ENCODE peak calls at places on chromosomes 5 and 9, in six cellular contexts. X is trophoblast cell, S is IMR-90, V is mesendoderm, M is H1, T is neuronal stem cell. J is an unnamed sample.

GRCh38 chr9:123548749-123549545 is 192.9 kb downstream of the CRB2 start:
- DNase-seq in X (peak), S (no peak), V (no peak), M (no peak), T (no peak), J (peak)

GRCh38 chr9:14924821-14925220 is 14.6 kb upstream of the FREM1 start:
- DNase-seq in X (peak), S (peak), V (no peak), M (no peak), T (no peak), J (peak)

GRCh38 chr9:127664678-127665507 is 41.9 kb upstream of the CFAP157 start:
- DNase-seq in X (no peak), S (peak), V (no peak), M (no peak), T (no peak), J (no peak)

GRCh38 chr9:130110166-130110565 is 56.5 kb downstream of the GPR107 start:
- DNase-seq in X (no peak), S (no peak), V (peak), M (no peak), T (no peak), J (no peak)

GRCh38 chr5:28328691-28329090 is 1290.3 kb upstream of the CDH9 start:
- DNase-seq in X (no peak), S (no peak), V (no peak), M (no peak), T (no peak), J (no peak)

GRCh38 chr5:149775785-149776184 is 45.7 kb downstream of the PPARGC1B start:
- DNase-seq in X (no peak), S (no peak), V (peak), M (no peak), T (no peak), J (no peak)

GRCh38 chr9:6243746-6244145 is 28.1 kb downstream of the IL33 start:
- DNase-seq in X (no peak), S (peak), V (no peak), M (no peak), T (no peak), J (no peak)

GRCh38 chr9:77469515-77470197 is 178.5 kb downstream of the GNA14 start:
- DNase-seq in X (no peak), S (no peak), V (no peak), M (no peak), T (no peak), J (no peak)

GRCh38 chr9:34479316-34479865 is 20.8 kb downstream of the DNAI1 start:
- DNase-seq in X (no peak), S (no peak), V (no peak), M (no peak), T (no peak), J (no peak)

GRCh38 chr5:63570752-63571151 is 391.5 kb downstream of the HTR1A start:
- DNase-seq in X (no peak), S (no peak), V (no peak), M (no peak), T (no peak), J (no peak)

GRCh38 chr5:122311888-122312669 is at the start of gene SNCAIP:
- DNase-seq in X (peak), S (peak), V (peak), M (no peak), T (peak), J (peak)

GRCh38 chr9:113154471-113154870 is 3.7 kb downstream of the SLC31A2 start:
- DNase-seq in X (peak), S (peak), V (no peak), M (no peak), T (no peak), J (peak)

GRCh38 chr5:116209166-116209565 is 124.3 kb downstream of the COMMD10 start:
- DNase-seq in X (no peak), S (no peak), V (no peak), M (no peak), T (no peak), J (no peak)

GRCh38 chr5:55671975-55672374 is 40.1 kb downstream of the SLC38A9 start:
- DNase-seq in X (no peak), S (no peak), V (no peak), M (no peak), T (no peak), J (no peak)

GRCh38 chr5:2124434-2124833 is 241.7 kb upstream of the IRX4 start:
- DNase-seq in X (no peak), S (no peak), V (no peak), M (no peak), T (no peak), J (no peak)

GRCh38 chr9:73348485-73348884 is 196.8 kb downstream of the ANXA1 start:
- DNase-seq in X (no peak), S (no peak), V (peak), M (no peak), T (peak), J (peak)

GRCh38 chr5:159682623-159683022 is 233.7 kb upstream of the ADRA1B start:
- DNase-seq in X (no peak), S (no peak), V (peak), M (no peak), T (no peak), J (no peak)

GRCh38 chr5:32276173-32276853 is 36.4 kb downstream of the MTMR12 start:
- DNase-seq in X (no peak), S (peak), V (peak), M (peak), T (no peak), J (peak)

DNA sequence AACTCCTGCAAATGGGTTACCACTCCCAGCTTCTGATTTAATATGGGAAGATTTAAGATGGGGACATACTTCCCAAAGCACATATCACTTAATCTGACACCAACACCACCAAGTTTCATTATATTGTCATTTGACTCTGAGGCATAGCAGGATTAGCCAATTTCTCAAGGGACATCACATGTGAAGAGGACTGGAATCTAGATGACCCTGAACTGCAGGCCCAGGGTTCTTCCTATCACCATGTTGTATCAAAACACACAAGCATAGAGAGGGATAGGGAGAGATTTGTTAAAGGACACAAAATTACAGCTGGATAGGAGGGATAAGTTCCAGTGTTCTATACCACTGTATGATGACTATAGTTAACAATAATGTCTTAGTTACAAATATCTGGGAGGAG is 168.3 kb upstream of the PPP2R2B start:
- DNase-seq in X (no peak), S (no peak), V (no peak), M (no peak), T (no peak), J (no peak)
- H3K4ac ChIP-seq in X (no peak), S (no peak), V (no peak), M (no peak), T (no peak), J (no peak)

GRCh38 chr9:12935714-12936113 is 160.9 kb downstream of the LURAP1L start:
- DNase-seq in X (no peak), S (peak), V (no peak), M (no peak), T (no peak), J (peak)

GRCh38 chr9:12930906-12931305 is 156.1 kb downstream of the LURAP1L start:
- DNase-seq in X (no peak), S (peak), V (no peak), M (no peak), T (no peak), J (peak)

GRCh38 chr9:12933957-12934356 is 159.1 kb downstream of the LURAP1L start:
- DNase-seq in X (no peak), S (peak), V (peak), M (peak), T (no peak), J (peak)

GRCh38 chr9:12934515-12935301 is 159.9 kb downstream of the LURAP1L start:
- DNase-seq in X (no peak), S (no peak), V (no peak), M (no peak), T (no peak), J (peak)
- H3K4me3 ChIP-seq in X (no peak), S (no peak), V (no peak), M (no peak), T (no peak), J (no peak)

GRCh38 chr5:57174128-57174849 is 430 bp downstream of the GPBP1 start:
- DNase-seq in X (peak), S (no peak), V (peak), M (no peak), T (no peak), J (peak)
- H3K4ac ChIP-seq in X (peak), S (peak), V (peak), M (peak), T (peak), J (peak)

DNA sequence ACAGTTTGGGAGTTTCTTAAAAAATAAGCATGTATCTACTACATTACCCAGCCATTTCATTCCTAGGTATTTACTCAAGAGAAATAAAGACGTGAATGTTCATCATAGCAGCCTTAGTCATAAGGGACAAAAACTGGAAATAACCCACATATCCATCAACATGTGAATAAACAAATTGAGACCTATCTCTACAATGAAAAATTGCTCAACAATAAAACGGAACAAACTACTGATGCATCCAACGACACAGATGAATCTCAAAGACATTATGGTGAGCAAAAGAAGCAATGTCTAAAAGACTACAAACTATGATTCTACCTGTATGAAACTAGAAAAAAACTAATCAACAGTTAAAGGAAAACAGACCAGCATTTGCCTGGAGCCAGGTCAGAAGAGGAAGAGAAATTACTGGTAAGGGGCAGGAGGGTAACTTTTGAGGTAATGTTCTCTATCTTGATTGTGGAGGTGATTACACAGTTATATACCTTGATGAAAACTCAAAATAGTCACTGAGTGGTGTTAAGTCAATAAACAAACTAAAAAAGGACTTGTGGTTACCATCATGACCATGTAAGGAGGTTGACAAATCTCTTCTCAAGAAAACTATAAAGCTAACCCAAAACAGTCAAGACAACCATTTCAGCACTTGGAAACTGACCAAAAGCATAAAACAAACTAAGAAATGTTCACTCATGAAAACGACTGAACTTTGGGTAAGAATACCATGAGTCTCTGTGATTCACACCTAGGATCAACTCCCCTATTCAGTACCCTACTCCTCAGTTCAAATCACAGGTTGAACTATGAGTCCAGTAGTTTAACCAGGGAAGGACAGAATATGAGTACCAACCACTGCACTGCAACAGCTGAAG is 10.4 kb downstream of the UIMC1 start:
- DNase-seq in X (no peak), S (peak), V (no peak), M (no peak), T (no peak), J (peak)
- H3K4me3 ChIP-seq in X (no peak), S (no peak), V (no peak), M (no peak), T (no peak), J (no peak)

GRCh38 chr5:73480500-73480899 is 17.7 kb upstream of the BTF3 start:
- DNase-seq in X (no peak), S (no peak), V (no peak), M (no peak), T (no peak), J (no peak)
- H3K4ac ChIP-seq in X (no peak), S (no peak), V (no peak), M (no peak), T (no peak), J (no peak)

GRCh38 chr5:44099643-44100042 is 289.6 kb downstream of the FGF10 start:
- DNase-seq in X (no peak), S (no peak), V (no peak), M (no peak), T (no peak), J (no peak)
- H3K4me3 ChIP-seq in X (no peak), S (no peak), V (no peak), M (no peak), T (no peak), J (no peak)

GRCh38 chr5:37370550-37370863 is 399 bp downstream of the NUP155 start:
- DNase-seq in X (no peak), S (no peak), V (peak), M (no peak), T (no peak), J (no peak)

GRCh38 chr5:37375091-37375490 is 4.0 kb upstream of the WDR70 start:
- DNase-seq in X (no peak), S (no peak), V (no peak), M (no peak), T (no peak), J (no peak)

GRCh38 chr5:37370864-37371726 is at the start of gene NUP155:
- DNase-seq in X (peak), S (peak), V (peak), M (peak), T (peak), J (peak)
- H3K4ac ChIP-seq in X (peak), S (peak), V (no peak), M (peak), T (no peak), J (peak)

GRCh38 chr9:4491621-4491975 is 1.3 kb downstream of the SLC1A1 start:
- DNase-seq in X (no peak), S (no peak), V (peak), M (peak), T (no peak), J (no peak)
- H3K4me3 ChIP-seq in X (no peak), S (peak), V (no peak), M (peak), T (no peak), J (peak)

DNA sequence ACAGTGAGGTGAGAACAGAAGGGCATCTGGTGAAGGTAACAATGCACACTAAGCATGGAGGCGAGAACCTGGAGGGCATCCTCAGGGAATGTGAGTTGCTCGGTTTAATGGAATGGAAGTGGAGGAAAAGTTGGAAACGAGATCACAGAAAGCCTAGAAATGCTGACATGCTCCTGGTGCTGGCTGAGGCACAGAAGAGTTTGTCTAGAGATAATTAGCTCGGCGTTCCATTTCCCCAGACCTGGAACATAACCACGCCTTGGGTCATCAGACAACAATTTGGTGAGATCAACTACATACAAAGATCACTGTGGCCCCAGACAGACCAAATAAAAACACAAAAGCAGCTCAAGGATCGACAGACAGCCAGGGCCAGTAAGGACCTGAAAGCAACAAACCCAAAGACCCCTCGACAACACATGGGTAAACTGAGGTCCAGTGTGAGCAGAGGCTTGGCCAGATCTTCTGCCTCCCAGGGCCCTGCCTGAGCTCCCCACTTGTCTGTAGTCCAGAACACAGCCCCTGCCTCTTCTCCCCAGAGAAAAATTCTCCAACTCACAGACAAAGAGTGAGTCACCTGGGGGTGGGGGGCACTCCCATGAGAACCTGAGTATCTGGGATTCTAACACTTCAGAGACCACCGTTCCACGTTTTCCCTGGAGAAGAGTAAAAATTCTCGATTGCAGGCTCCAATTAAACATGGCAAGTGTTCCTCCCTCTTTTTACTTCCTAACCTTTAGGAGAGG is 52.5 kb downstream of the SHB start:
- DNase-seq in X (peak), S (peak), V (peak), M (no peak), T (no peak), J (peak)
- H3K4ac ChIP-seq in X (peak), S (peak), V (no peak), M (peak), T (no peak), J (peak)

J was measured in mesenchymal stem cell.